ENCODE peak calls at places on chromosomes 16 and 17, in six cellular contexts. U is tibial nerve, H is A673, D is GM12878, L is HCT116, K is RWPE1. M is an unnamed sample.

GRCh38 chr17:61393550-61393903 is 6.1 kb upstream of the TBX2 start:
- DNase-seq in H (no peak), K (no peak), D (no peak), U (no peak), L (no peak), M (no peak)

GRCh38 chr17:39705786-39706348 is 6.0 kb downstream of the ERBB2 start:
- DNase-seq in H (no peak), L (peak), D (no peak), K (peak), U (no peak), M (no peak)

GRCh38 chr17:68955181-68955841 is at the start of gene ABCA8:
- DNase-seq in H (peak), K (no peak), D (no peak), L (no peak), U (peak), M (no peak)

GRCh38 chr17:7308625-7309433 is 1.4 kb downstream of the EIF5A start:
- DNase-seq in D (peak), K (peak), L (peak), H (peak), U (peak), M (no peak)

GRCh38 chr17:68451650-68452354 is 5.5 kb downstream of the WIPI1 start:
- DNase-seq in K (no peak), U (no peak), D (no peak), L (no peak), H (no peak), M (no peak)

GRCh38 chr16:78936060-78936459 is 664.5 kb downstream of the MAF start:
- DNase-seq in K (no peak), U (no peak), D (no peak), H (no peak), L (no peak), M (no peak)

GRCh38 chr16:69741951-69742904 is 12.5 kb downstream of the NOB1 start:
- DNase-seq in K (no peak), L (no peak), H (no peak), D (no peak), U (peak), M (peak)

GRCh38 chr17:35531170-35531569 is 6.3 kb downstream of the SLFN12L start:
- DNase-seq in H (no peak), U (no peak), D (no peak), K (no peak), L (no peak), M (no peak)

GRCh38 chr16:1979271-1980025 is 1.8 kb downstream of the NOXO1 start:
- DNase-seq in K (peak), U (no peak), L (no peak), D (no peak), H (no peak), M (no peak)

GRCh38 chr17:6496116-6496481 is 51.8 kb downstream of the PIMREG start:
- DNase-seq in L (no peak), D (no peak), U (no peak), K (no peak), H (peak), M (no peak)

GRCh38 chr17:77096570-77097214 is 44.1 kb upstream of the SEC14L1 start:
- DNase-seq in H (peak), U (no peak), D (no peak), L (peak), K (peak), M (no peak)

GRCh38 chr16:57318240-57318970 is 33.9 kb upstream of the PLLP start:
- DNase-seq in U (no peak), D (no peak), K (no peak), L (no peak), H (no peak), M (no peak)

GRCh38 chr16:70381604-70382342 is 35.1 kb downstream of the DDX19A start:
- DNase-seq in H (no peak), L (no peak), D (no peak), K (no peak), U (peak), M (no peak)

GRCh38 chr17:74280093-74280513 is 6.1 kb downstream of the DNAI2 start:
- DNase-seq in L (no peak), H (no peak), U (no peak), D (no peak), K (no peak), M (no peak)

GRCh38 chr17:80944326-80944725 is 47.3 kb upstream of the CHMP6 start:
- DNase-seq in H (peak), K (no peak), L (no peak), D (no peak), U (no peak), M (no peak)

GRCh38 chr17:11388061-11388460 is 147.0 kb downstream of the SHISA6 start:
- DNase-seq in U (no peak), K (no peak), H (no peak), L (no peak), D (no peak), M (no peak)

GRCh38 chr16:52497067-52497816 is 49.7 kb downstream of the TOX3 start:
- DNase-seq in L (no peak), H (peak), K (peak), D (no peak), U (no peak), M (no peak)

GRCh38 chr16:66408181-66409048 is 18.7 kb upstream of the BEAN1 start:
- DNase-seq in U (no peak), H (peak), L (peak), D (no peak), K (peak), M (no peak)

GRCh38 chr17:41631025-41631889 is 6.9 kb upstream of the KRT17 start:
- DNase-seq in D (no peak), K (no peak), H (no peak), L (no peak), U (no peak), M (no peak)

GRCh38 chr16:626174-626765 is 4.5 kb upstream of the WFIKKN1 start:
- DNase-seq in L (no peak), D (no peak), K (no peak), U (no peak), H (no peak), M (no peak)
- H3K27ac ChIP-seq in L (peak), D (no peak), K (peak), U (no peak), H (no peak), M (no peak)

GRCh38 chr17:50955667-50956120 is 89.5 kb upstream of the TOB1 start:
- DNase-seq in U (peak), K (no peak), L (no peak), H (no peak), D (no peak), M (no peak)
- H3K27ac ChIP-seq in U (peak), K (peak), L (no peak), H (no peak), D (no peak), M (peak)

GRCh38 chr17:47223460-47223859 is 14.3 kb downstream of the MYL4 start:
- DNase-seq in K (no peak), U (no peak), H (no peak), L (no peak), D (no peak), M (no peak)
- H3K27ac ChIP-seq in K (no peak), U (peak), H (no peak), L (no peak), D (no peak), M (no peak)

GRCh38 chr16:27461483-27462171 is 59.7 kb downstream of the IL21R start:
- DNase-seq in H (no peak), U (no peak), L (no peak), K (no peak), D (no peak), M (no peak)
- H3K27ac ChIP-seq in H (no peak), U (no peak), L (no peak), K (no peak), D (no peak), M (no peak)

GRCh38 chr16:48236286-48236685 is 7.8 kb upstream of the LONP2 start:
- DNase-seq in L (no peak), K (no peak), U (no peak), D (no peak), H (no peak), M (no peak)
- H3K27ac ChIP-seq in L (no peak), K (no peak), U (no peak), D (no peak), H (no peak), M (no peak)

GRCh38 chr17:27532269-27533067 is 76.2 kb downstream of the KSR1 start:
- DNase-seq in H (peak), U (no peak), K (no peak), D (no peak), L (no peak), M (peak)
- H3K27ac ChIP-seq in H (peak), U (peak), K (no peak), D (no peak), L (no peak), M (peak)

GRCh38 chr17:32490101-32490482 is 3.3 kb downstream of the CDK5R1 start:
- DNase-seq in H (no peak), L (no peak), K (no peak), U (no peak), D (no peak), M (no peak)
- H3K27ac ChIP-seq in H (no peak), L (no peak), K (no peak), U (no peak), D (peak), M (no peak)